ENCODE peak calls at places on chromosome 19, in six cellular contexts. N is posterior cingulate gyrus; J is stimulated activated CD4-positive, alpha-beta T cell treated with anti-CD3 and anti-CD28 coated beads, Interleukin-4, amount 100 ng/mL, for 24 hours; D is ureter; V is body of pancreas; C is AG08396. I is an unnamed sample.

GRCh38 chr19:24074720-24075119 is 12.3 kb upstream of the ZNF254 start:
- DNase-seq in N (no peak), J (no peak), D (peak), V (no peak), C (no peak), I (no peak)

GRCh38 chr19:4371209-4371897 is 28.0 kb downstream of the MPND start:
- DNase-seq in N (no peak), J (no peak), D (no peak), V (no peak), C (no peak), I (no peak)

GRCh38 chr19:23792784-23793183 is 34.1 kb upstream of the ZNF681 start:
- DNase-seq in N (no peak), J (no peak), D (no peak), V (no peak), C (no peak), I (no peak)

GRCh38 chr19:33186835-33187540 is 7.1 kb upstream of the LRP3 start:
- DNase-seq in N (peak), J (no peak), D (no peak), V (peak), C (no peak), I (no peak)

GRCh38 chr19:13149628-13150186 is 468 bp downstream of the STX10 start:
- DNase-seq in N (peak), J (no peak), D (peak), V (peak), C (no peak), I (no peak)

GRCh38 chr19:45598267-45599011 is 3.6 kb downstream of the GPR4 start:
- DNase-seq in N (no peak), J (no peak), D (no peak), V (peak), C (peak), I (no peak)

GRCh38 chr19:32224371-32225244 is 120.8 kb upstream of the ZNF507 start:
- DNase-seq in N (peak), J (peak), D (no peak), V (peak), C (peak), I (peak)

GRCh38 chr19:55526216-55527196 is 10.4 kb downstream of the SBK2 start:
- DNase-seq in N (no peak), J (no peak), D (peak), V (peak), C (peak), I (no peak)

GRCh38 chr19:1383311-1384084 is at the start of gene NDUFS7:
- DNase-seq in N (peak), J (peak), D (peak), V (peak), C (peak), I (peak)

GRCh38 chr19:1810439-1811160 is 1.5 kb downstream of the ATP8B3 start:
- DNase-seq in N (no peak), J (no peak), D (no peak), V (no peak), C (no peak), I (no peak)

GRCh38 chr19:5978606-5979552 is 939 bp upstream of the RANBP3 start:
- DNase-seq in N (no peak), J (no peak), D (no peak), V (no peak), C (no peak), I (no peak)

GRCh38 chr19:30525383-30525782 is 153.2 kb downstream of the ZNF536 start:
- DNase-seq in N (no peak), J (no peak), D (no peak), V (no peak), C (no peak), I (no peak)

GRCh38 chr19:5646703-5647102 is 23.8 kb downstream of the SAFB start:
- DNase-seq in N (no peak), J (no peak), D (no peak), V (no peak), C (no peak), I (no peak)

GRCh38 chr19:29876414-29876813 is 64.6 kb downstream of the CCNE1 start:
- DNase-seq in N (no peak), J (no peak), D (no peak), V (no peak), C (no peak), I (no peak)

GRCh38 chr19:39498262-39499081 is at the start of gene DLL3:
- DNase-seq in N (no peak), J (no peak), D (no peak), V (no peak), C (no peak), I (no peak)

GRCh38 chr19:45769821-45770191 is 754 bp upstream of the SIX5 start:
- DNase-seq in N (peak), J (peak), D (peak), V (no peak), C (no peak), I (peak)

GRCh38 chr19:45087531-45087930 is 5.4 kb upstream of the PPP1R37 start:
- DNase-seq in N (no peak), J (peak), D (no peak), V (no peak), C (no peak), I (no peak)

GRCh38 chr19:19021115-19021514 is 12.2 kb downstream of the SUGP2 start:
- DNase-seq in N (no peak), J (no peak), D (no peak), V (no peak), C (peak), I (no peak)

GRCh38 chr19:56942749-56943148 is 102.2 kb upstream of the PEG3 start:
- DNase-seq in N (no peak), J (no peak), D (peak), V (no peak), C (peak), I (no peak)

GRCh38 chr19:12272386-12272785 is 22.3 kb downstream of the ZNF44 start:
- DNase-seq in N (no peak), J (no peak), D (no peak), V (no peak), C (no peak), I (no peak)

GRCh38 chr19:39192846-39193245 is 3.9 kb upstream of the NCCRP1 start:
- DNase-seq in N (no peak), J (no peak), D (no peak), V (no peak), C (no peak), I (no peak)

GRCh38 chr19:11377237-11377636 is 2.8 kb downstream of the SWSAP1 start:
- DNase-seq in N (no peak), J (peak), D (no peak), V (peak), C (peak), I (no peak)

GRCh38 chr19:40216013-40216776 is 2.0 kb downstream of the TTC9B start:
- DNase-seq in N (no peak), J (no peak), D (no peak), V (no peak), C (no peak), I (no peak)

GRCh38 chr19:58575183-58576041 is 2.3 kb upstream of the MZF1 start:
- DNase-seq in N (peak), J (peak), D (peak), V (peak), C (peak), I (no peak)

GRCh38 chr19:42421591-42422031 is 5.6 kb downstream of the LIPE start:
- DNase-seq in N (no peak), J (no peak), D (no peak), V (peak), C (peak), I (no peak)

GRCh38 chr19:11179716-11180297 is 17.5 kb downstream of the KANK2 start:
- DNase-seq in N (no peak), J (no peak), D (no peak), V (no peak), C (no peak), I (no peak)

GRCh38 chr19:39169143-39169810 is 27.5 kb upstream of the NCCRP1 start:
- DNase-seq in N (no peak), J (no peak), D (no peak), V (no peak), C (no peak), I (no peak)

GRCh38 chr19:43768273-43769050 is 12.3 kb downstream of the KCNN4 start:
- DNase-seq in N (no peak), J (no peak), D (no peak), V (no peak), C (no peak), I (no peak)

GRCh38 chr19:58439576-58440554 is at the start of gene ZNF132:
- DNase-seq in N (peak), J (peak), D (peak), V (peak), C (peak), I (peak)

GRCh38 chr19:3554254-3555083 is 2.9 kb downstream of the MFSD12 start:
- DNase-seq in N (no peak), J (peak), D (no peak), V (no peak), C (no peak), I (no peak)

GRCh38 chr19:33430674-33431277 is 57.3 kb downstream of the CEBPG start:
- DNase-seq in N (peak), J (peak), D (peak), V (peak), C (peak), I (peak)

GRCh38 chr19:41244117-41244516 is 20.1 kb upstream of the HNRNPUL1 start:
- DNase-seq in N (no peak), J (no peak), D (no peak), V (no peak), C (no peak), I (no peak)

GRCh38 chr19:57870225-57870624 is 18.6 kb downstream of the ZNF814 start:
- DNase-seq in N (no peak), J (no peak), D (no peak), V (no peak), C (no peak), I (no peak)

GRCh38 chr19:36097036-36097435 is 13.9 kb upstream of the OVOL3 start:
- DNase-seq in N (no peak), J (no peak), D (no peak), V (no peak), C (no peak), I (peak)

GRCh38 chr19:14167594-14168138 is 31.3 kb upstream of the ASF1B start:
- DNase-seq in N (no peak), J (no peak), D (no peak), V (no peak), C (no peak), I (no peak)

GRCh38 chr19:39265321-39265916 is 2.8 kb upstream of the IFNL2 start:
- DNase-seq in N (no peak), J (no peak), D (no peak), V (no peak), C (no peak), I (no peak)

GRCh38 chr19:51359294-51359693 is 6.9 kb downstream of the ETFB start:
- DNase-seq in N (peak), J (no peak), D (no peak), V (no peak), C (peak), I (no peak)

GRCh38 chr19:11964496-11964857 is 363 bp upstream of the ZNF763 start:
- DNase-seq in N (peak), J (no peak), D (no peak), V (no peak), C (peak), I (no peak)

GRCh38 chr19:46860846-46861690 is at the start of gene ARHGAP35:
- DNase-seq in N (peak), J (peak), D (peak), V (peak), C (peak), I (peak)

I was measured in anterior cingulate cortex.